ENCODE peak calls at places on chromosomes 12 and 14, in eight cellular contexts. Q, P, Y, E, I, L, N and M are unnamed samples.

GRCh38 chr14:56945291-56945690 is 135.0 kb upstream of the OTX2 start:
- DNase-seq in Q (no peak), P (no peak), Y (no peak), E (no peak), I (no peak), L (no peak), N (no peak), M (no peak)

GRCh38 chr12:64457036-64457435 is 5.1 kb downstream of the TBK1 start:
- DNase-seq in Q (no peak), P (peak; percentile 48), Y (no peak), E (no peak), I (no peak), L (no peak), N (no peak), M (peak; percentile 71)

GRCh38 chr14:90839024-90839888 is 23.0 kb upstream of the TTC7B start:
- DNase-seq in Q (peak; percentile 84), P (peak; percentile 63), Y (no peak), E (no peak), I (no peak), L (peak; percentile 27), N (no peak), M (no peak)

GRCh38 chr12:128695697-128696096 is 128.1 kb downstream of the SLC15A4 start:
- DNase-seq in Q (no peak), P (no peak), Y (no peak), E (no peak), I (no peak), L (no peak), N (no peak), M (no peak)

GRCh38 chr14:104996032-104996431 is 10.4 kb downstream of the CLBA1 start:
- DNase-seq in Q (no peak), P (no peak), Y (no peak), E (no peak), I (no peak), L (no peak), N (no peak), M (no peak)

GRCh38 chr14:73755434-73756014 is 41.3 kb upstream of the PNMA1 start:
- DNase-seq in Q (no peak), P (no peak), Y (no peak), E (peak; percentile 69), I (no peak), L (no peak), N (peak; percentile 27), M (peak; percentile 80)

GRCh38 chr14:58871972-58872530 is 234.3 kb downstream of the DACT1 start:
- DNase-seq in Q (no peak), P (peak; percentile 38), Y (no peak), E (no peak), I (no peak), L (no peak), N (no peak), M (no peak)

GRCh38 chr14:101564819-101565698 is 3.8 kb downstream of the DIO3 start:
- DNase-seq in Q (no peak), P (no peak), Y (no peak), E (no peak), I (peak; percentile 45), L (no peak), N (no peak), M (no peak)

GRCh38 chr12:49933793-49934192 is 16.7 kb upstream of the AQP2 start:
- DNase-seq in Q (no peak), P (peak; percentile 67), Y (no peak), E (no peak), I (no peak), L (no peak), N (no peak), M (no peak)

GRCh38 chr12:95412826-95413311 is 61.1 kb upstream of the METAP2 start:
- DNase-seq in Q (no peak), P (peak; percentile 98), Y (peak; percentile 23), E (no peak), I (no peak), L (no peak), N (no peak), M (no peak)

GRCh38 chr14:68775614-68776126 is 17.2 kb downstream of the ZFP36L1 start:
- DNase-seq in Q (no peak), P (no peak), Y (no peak), E (no peak), I (no peak), L (no peak), N (no peak), M (peak; percentile 62)

GRCh38 chr12:117236456-117237001 is 46.3 kb upstream of the FBXO21 start:
- DNase-seq in Q (peak; percentile 69), P (peak; percentile 17), Y (peak; percentile 58), E (peak; percentile 84), I (peak; percentile 83), L (peak; percentile 79), N (peak; percentile 83), M (peak; percentile 64)
- TF ChIP-seq POLR2A in Q (no peak), P (no peak), Y (no peak), E (no peak), I (no peak), L (no peak), N (no peak), M (no peak)

GRCh38 chr14:23302290-23303225 is at the start of gene PPP1R3E:
- DNase-seq in Q (peak; percentile 62), P (peak; percentile 41), Y (no peak), E (peak; percentile 49), I (peak; percentile 86), L (peak; percentile 77), N (peak; percentile 74), M (peak; percentile 82)

GRCh38 chr14:23300687-23301223 is 1.9 kb downstream of the PPP1R3E start:
- DNase-seq in Q (peak; percentile 66), P (peak; percentile 13), Y (no peak), E (peak; percentile 62), I (peak; percentile 67), L (peak; percentile 35), N (peak; percentile 71), M (peak; percentile 65)

GRCh38 chr14:23299986-23300686 is 2.5 kb downstream of the PPP1R3E start:
- DNase-seq in Q (no peak), P (no peak), Y (no peak), E (no peak), I (no peak), L (no peak), N (no peak), M (no peak)

GRCh38 chr14:23301288-23301968 is 1.2 kb downstream of the PPP1R3E start:
- DNase-seq in Q (peak; percentile 98), P (peak; percentile 98), Y (peak; percentile 95), E (peak; percentile 97), I (peak; percentile 99), L (peak; percentile 98), N (peak; percentile 99), M (peak; percentile 98)

DNA sequence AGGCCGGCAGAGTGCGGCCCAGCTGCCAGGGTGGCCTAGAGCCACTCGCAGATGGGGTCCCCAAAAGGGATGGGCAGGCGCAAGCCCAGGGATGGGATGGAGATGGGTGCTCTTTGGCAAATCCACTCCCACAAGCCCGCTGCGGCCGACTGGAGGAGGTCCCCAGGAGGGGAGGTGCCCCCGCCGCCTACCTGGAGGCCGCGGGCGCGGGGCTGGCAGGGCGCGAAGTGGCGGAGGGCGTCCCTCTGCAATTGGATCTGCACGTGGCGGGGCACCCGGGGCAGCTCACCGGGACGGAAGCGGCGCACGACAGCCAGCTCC is 730 bp downstream of the PPP1R3E start:
- DNase-seq in Q (no peak), P (no peak), Y (no peak), E (no peak), I (no peak), L (no peak), N (no peak), M (no peak)
- TF ChIP-seq POLR2A in Q (no peak), P (peak; percentile 8), Y (peak; percentile 46), E (peak; percentile 90), I (peak; percentile 77), L (peak; percentile 91), N (peak; percentile 81), M (peak; percentile 89)

DNA sequence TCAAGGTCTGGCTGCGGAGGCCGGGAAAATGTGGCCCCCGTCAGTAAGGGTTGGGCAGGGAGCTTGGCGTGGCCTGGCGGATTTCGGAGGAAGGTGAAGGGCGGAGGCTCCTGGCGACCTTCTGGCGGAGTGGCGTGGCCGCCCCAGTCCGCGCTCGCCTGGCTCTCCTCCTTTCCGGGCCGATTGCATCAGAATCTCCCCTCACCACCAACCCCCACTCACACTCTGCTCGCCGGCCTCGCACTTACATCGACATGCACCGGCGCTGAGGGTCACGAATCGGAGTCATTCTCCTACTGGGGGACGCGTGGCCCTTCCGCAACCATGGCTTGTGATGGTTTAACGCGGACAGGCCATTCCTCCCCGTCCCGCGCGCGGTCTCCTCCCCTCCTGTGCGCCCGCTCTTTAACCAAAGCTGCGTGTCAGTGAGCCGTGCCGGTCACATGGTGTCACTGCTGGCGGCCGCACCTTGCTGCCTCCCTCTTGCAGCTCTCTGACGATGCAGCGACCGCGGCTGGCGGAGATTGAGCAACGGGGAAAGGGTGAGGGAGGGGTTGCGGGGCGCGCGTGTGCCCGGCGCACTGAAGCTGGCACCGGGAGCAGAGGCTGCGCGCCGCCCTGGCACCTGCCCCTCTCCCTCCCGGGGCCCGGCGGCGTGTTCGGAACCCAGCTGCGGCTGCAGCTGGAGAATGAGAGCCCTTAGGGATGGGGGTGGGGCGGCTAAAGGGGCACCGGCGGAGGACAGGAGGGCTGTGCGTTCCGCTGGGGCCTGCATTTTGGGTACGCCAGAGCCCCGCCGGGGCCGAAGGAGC is at the start of gene SLC38A1:
- DNase-seq in Q (peak; percentile 79), P (peak; percentile 74), Y (peak; percentile 62), E (peak; percentile 88), I (peak; percentile 95), L (peak; percentile 91), N (peak; percentile 74), M (peak; percentile 79)
- TF ChIP-seq POLR2A in Q (peak; percentile 43), P (peak; percentile 63), Y (peak; percentile 63), E (peak; percentile 82), I (peak; percentile 65), L (peak; percentile 95), N (no peak), M (peak; percentile 60)

DNA sequence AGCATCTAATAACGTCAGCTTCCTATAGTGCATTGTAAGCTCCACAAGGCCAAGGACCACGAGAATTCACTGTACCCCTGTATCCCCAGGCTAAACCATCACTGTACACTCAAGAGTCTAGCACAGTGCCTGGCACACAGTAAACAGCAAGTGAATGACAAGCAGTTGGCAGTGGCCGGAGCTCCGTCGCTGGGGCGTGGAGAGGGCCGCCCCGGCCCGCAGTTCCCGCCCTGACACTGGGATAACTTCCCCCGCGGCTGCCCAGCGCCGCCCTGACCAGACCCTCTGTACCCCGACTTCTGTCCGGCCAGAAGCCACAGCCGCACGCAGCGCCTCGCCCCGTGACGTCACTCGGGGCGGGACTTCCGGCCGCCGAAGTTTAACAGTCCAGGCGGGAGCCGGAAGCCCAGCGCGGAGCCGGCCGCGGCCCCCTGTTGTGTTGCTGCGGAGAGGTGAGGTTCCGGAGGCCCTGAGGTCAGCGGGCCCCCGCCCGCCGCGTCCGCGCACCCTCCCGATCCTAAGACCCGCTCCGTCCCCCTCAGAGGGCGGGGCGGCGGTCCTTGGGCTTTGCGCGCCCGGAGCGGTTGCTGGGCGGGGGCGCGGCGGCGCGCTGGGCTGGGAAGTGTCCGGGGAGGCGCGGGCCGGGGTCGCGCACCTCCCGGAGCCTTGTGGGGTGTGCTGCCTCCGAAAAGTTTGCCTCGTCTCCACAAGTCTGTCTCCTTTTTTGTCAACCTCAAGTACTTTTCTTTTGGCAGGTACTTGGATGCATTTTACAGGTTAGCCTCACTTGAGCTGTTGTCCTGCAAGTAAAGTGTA is at the start of gene NEDD1:
- DNase-seq in Q (peak; percentile 87), P (peak; percentile 67), Y (peak; percentile 45), E (peak; percentile 73), I (peak; percentile 90), L (peak; percentile 85), N (peak; percentile 83), M (peak; percentile 91)
- TF ChIP-seq POLR2A in Q (no peak), P (peak; percentile 53), Y (peak; percentile 69), E (peak; percentile 78), I (peak; percentile 75), L (peak; percentile 73), N (no peak), M (peak; percentile 80)